ENCODE peak calls at places on chromosomes 3 and 15, in five cellular contexts. K is adipocyte, L is fibroblast of lung, M is neural progenitor cell, Z is HepG2. R is an unnamed sample. For H3K4me1, the result is how much of the 10 kb centered on the place peaks cover.

GRCh38 chr3:142853270-142854163 is 35.4 kb downstream of the PCOLCE2 start:
- DNase-seq in Z (peak), M (no peak), K (peak), L (no peak), R (no peak)

GRCh38 chr3:68936855-68937254 is 4.5 kb upstream of the TAFA4 start:
- DNase-seq in K (no peak), Z (no peak), M (no peak), L (peak), R (no peak)

GRCh38 chr15:100687532-100688215 is 85.3 kb downstream of the ASB7 start:
- DNase-seq in L (peak), K (peak), Z (no peak), M (no peak), R (no peak)

GRCh38 chr3:190070623-190071347 is 49.9 kb downstream of the P3H2 start:
- DNase-seq in K (no peak), L (peak), Z (peak), M (no peak), R (no peak)

GRCh38 chr15:78093242-78094020 is 1.1 kb downstream of the SH2D7 start:
- DNase-seq in M (no peak), K (peak), L (peak), Z (no peak), R (no peak)

GRCh38 chr3:40524222-40524570 is 564 bp upstream of the ZNF621 start:
- DNase-seq in L (peak), M (no peak), K (no peak), Z (no peak), R (no peak)

GRCh38 chr3:14188367-14188766 is 9.8 kb downstream of the LSM3 start:
- DNase-seq in K (no peak), L (no peak), Z (no peak), M (no peak), R (no peak)

GRCh38 chr3:42443819-42444436 is 33.5 kb upstream of the LYZL4 start:
- DNase-seq in Z (peak), M (peak), L (peak), K (peak), R (peak)

GRCh38 chr3:43895573-43895972 is 204.8 kb downstream of the ABHD5 start:
- DNase-seq in L (no peak), M (no peak), K (no peak), Z (no peak), R (no peak)

GRCh38 chr3:129794319-129795201 is 99.0 kb downstream of the TMCC1 start:
- DNase-seq in M (peak), K (no peak), Z (peak), L (no peak), R (peak)

GRCh38 chr3:129795596-129795995 is 97.9 kb downstream of the TMCC1 start:
- DNase-seq in K (no peak), Z (no peak), L (no peak), M (no peak), R (no peak)

GRCh38 chr3:129796146-129796545 is 97.4 kb downstream of the TMCC1 start:
- DNase-seq in L (no peak), M (no peak), K (no peak), Z (no peak), R (no peak)

GRCh38 chr3:129793356-129793755 is 100.2 kb downstream of the TMCC1 start:
- DNase-seq in M (peak), L (no peak), Z (peak), K (peak), R (no peak)

DNA sequence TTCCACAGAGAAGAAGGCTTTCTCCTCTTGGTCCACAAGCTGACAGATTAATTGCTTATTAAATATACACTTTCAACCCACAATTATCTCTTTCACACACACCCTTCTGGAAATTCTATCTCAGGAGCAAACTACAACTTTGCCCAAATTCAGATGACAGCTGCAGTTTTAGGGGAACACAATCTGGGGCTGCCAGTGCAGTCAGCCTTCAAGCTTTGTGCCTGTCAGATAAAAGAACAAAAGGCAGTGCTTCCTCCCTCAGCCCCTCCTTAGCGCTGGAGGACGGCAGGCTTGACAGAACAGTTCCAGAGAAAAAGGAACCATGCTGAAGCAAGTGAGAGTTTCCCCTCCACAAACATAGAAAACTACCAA is 99.6 kb downstream of the TMCC1 start:
- DNase-seq in Z (no peak), K (no peak), M (peak), L (no peak), R (peak)
- H3K4me3 ChIP-seq in Z (no peak), K (peak), M (peak), L (no peak), R (peak)

GRCh38 chr3:183513046-183513706 is 42.3 kb downstream of the KLHL6 start:
- DNase-seq in Z (no peak), L (no peak), K (no peak), M (no peak), R (no peak)

GRCh38 chr3:183517656-183518055 is 37.9 kb downstream of the KLHL6 start:
- DNase-seq in M (no peak), L (no peak), Z (no peak), K (no peak), R (no peak)

GRCh38 chr3:183518446-183519185 is 36.9 kb downstream of the KLHL6 start:
- DNase-seq in L (no peak), K (peak), Z (no peak), M (peak), R (no peak)

GRCh38 chr3:183514048-183514447 is 41.5 kb downstream of the KLHL6 start:
- DNase-seq in Z (no peak), M (no peak), K (no peak), L (no peak), R (no peak)

GRCh38 chr3:183515968-183516851 is 39.3 kb downstream of the KLHL6 start:
- DNase-seq in Z (no peak), L (no peak), K (no peak), M (no peak), R (no peak)
- H3K4me1 ChIP-seq in Z (under half), L (under half), K (under half), M (under half), R (under half)

DNA sequence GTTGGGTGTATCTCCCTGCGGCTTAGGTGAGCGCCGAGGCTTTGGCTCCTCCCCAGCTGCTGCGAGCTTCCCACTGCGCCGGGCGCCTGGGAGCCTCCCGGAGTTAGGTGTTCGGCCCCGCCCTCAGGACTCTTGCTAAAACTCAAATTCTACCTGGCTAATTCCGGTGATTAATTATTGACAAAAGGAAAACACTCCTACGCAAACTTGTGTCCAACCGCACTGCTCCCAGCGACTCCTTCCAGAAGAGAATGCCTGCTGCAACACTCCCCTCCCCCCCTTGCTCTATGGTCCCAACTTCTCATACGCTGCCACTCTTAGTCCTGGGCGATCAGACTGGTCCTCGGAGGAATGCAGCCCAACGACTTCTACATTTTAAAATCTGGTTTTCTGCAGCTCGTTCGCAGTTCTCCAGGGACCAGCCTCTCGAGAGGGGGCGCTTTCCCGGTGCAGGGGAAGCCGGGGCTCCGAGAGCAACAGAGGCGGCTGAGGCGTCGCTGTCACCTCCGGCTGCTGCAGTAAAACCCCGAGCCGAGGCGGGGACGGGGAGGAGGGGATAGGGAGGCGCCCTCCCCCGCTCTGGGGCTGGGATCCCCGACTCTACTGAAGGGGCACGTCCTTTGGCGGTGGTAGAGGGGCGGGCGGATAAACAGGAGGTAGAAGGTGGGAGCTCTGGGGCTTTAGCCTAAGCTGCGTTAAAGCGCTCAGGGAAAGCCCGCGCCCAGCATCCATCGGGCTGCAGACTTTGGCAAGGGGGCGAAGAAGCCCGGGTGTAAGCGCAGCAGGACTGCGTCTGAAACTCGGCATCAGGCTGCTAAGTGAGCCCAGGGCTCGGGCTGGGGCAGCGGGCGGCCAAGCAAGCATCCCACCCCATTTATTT is at the start of gene SPTSSB:
- DNase-seq in L (peak), M (peak), K (peak), Z (peak), R (peak)
- H3K9ac ChIP-seq in L (peak), M (no peak), K (no peak), Z (peak), R (no peak)

DNA sequence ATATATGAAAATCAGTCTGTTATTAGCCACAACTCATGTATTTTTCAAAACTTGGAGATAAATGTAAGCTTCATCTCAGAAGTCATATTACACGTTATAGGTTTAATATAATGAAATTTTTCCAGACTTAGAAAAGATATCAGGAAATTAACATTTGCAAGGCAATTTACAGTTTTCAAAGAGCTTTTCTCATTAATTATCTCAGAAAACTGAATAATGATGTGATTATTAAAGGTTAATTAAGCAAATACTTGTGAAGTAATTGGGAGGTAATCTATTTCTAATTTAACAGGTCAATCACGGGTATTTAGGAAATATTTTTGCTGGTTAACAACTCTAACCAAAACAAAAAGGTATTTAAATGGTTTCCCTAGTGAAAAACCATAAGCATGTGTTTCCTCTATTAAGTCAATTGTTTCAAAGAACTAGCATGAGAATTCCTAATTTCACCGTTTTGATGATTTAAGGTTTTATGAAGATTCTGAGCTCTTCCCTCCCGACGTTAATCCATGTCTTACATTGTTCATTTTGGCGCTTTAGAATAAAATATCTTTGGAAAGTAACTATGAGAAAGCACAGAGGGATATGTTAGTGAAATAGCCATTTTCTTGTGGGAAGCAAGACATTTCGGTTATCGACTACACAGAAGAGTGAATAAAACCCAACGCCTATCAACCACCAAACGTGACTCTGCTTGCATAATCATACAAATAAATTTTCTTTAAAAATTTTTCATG is 1.5 kb upstream of the NEO1 start:
- DNase-seq in Z (no peak), K (peak), L (no peak), M (no peak), R (no peak)
- H3K4me3 ChIP-seq in Z (peak), K (peak), L (peak), M (peak), R (peak)

DNA sequence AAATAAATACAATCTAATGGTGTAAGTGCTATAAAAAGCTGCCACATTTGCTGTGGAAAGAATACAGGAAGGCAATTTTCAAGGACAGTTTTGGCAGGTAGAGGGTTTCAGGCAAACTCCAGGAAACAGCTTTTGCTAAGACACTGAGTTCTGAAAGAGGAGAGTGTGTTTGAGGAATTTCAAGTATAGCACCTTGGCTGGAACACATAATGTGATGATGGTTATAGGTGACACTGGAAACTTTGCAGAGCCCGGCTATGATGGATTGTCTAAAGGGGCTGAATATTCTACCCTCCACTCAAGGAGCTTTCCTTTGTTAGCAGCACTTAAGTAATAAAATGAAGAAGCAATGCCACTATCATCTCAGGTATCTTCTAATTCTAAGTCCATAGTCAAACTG is 209.4 kb upstream of the TGFBR2 start:
- DNase-seq in K (no peak), Z (no peak), M (no peak), L (no peak), R (no peak)
- H3K4me1 ChIP-seq in K (under half), Z (under half), M (under half), L (under half), R (under half)

GRCh38 chr3:16516695-16517481 is 3.4 kb upstream of the RFTN1 start:
- DNase-seq in M (peak), L (peak), K (peak), Z (peak), R (peak)
- H3K9ac ChIP-seq in M (no peak), L (no peak), K (peak), Z (no peak), R (no peak)

GRCh38 chr15:28128036-28128435 is 28.9 kb upstream of the OCA2 start:
- DNase-seq in K (no peak), M (no peak), L (no peak), Z (no peak), R (peak)

GRCh38 chr15:28125673-28126651 is 26.8 kb upstream of the OCA2 start:
- DNase-seq in K (peak), Z (peak), L (peak), M (peak), R (peak)

GRCh38 chr15:28129261-28129848 is 30.2 kb upstream of the OCA2 start:
- DNase-seq in L (no peak), K (no peak), M (no peak), Z (no peak), R (no peak)

GRCh38 chr15:28124841-28125240 is 25.7 kb upstream of the OCA2 start:
- DNase-seq in Z (no peak), L (no peak), M (no peak), K (no peak), R (peak)

GRCh38 chr15:28127036-28127435 is 27.9 kb upstream of the OCA2 start:
- DNase-seq in K (no peak), Z (no peak), M (no peak), L (no peak), R (peak)
- H3K4me3 ChIP-seq in K (no peak), Z (no peak), M (no peak), L (no peak), R (no peak)

GRCh38 chr3:66476852-66477381 is 23.9 kb downstream of the LRIG1 start:
- DNase-seq in M (no peak), K (no peak), L (no peak), Z (peak), R (no peak)
- H3K4me1 ChIP-seq in M (half or more), K (under half), L (under half), Z (half or more), R (half or more)

GRCh38 chr3:45210308-45211038 is 15.6 kb downstream of the TMEM158 start:
- DNase-seq in Z (peak), M (peak), K (peak), L (peak), R (peak)
- H3K9ac ChIP-seq in Z (no peak), M (no peak), K (no peak), L (no peak), R (no peak)